ENCODE peak calls at places on chromosomes 7 and 10, in five cellular contexts. G, L, A, P and K are unnamed samples.

GRCh38 chr10:130003787-130004613 is 39.9 kb upstream of the EBF3 start:
- DNase-seq in G (no peak), L (no peak), A (no peak), P (no peak), K (no peak)

GRCh38 chr7:74290999-74291441 is 1.8 kb downstream of the CLIP2 start:
- DNase-seq in G (no peak), L (no peak), A (no peak), P (no peak), K (peak)

GRCh38 chr7:108452707-108453106 is 3.5 kb downstream of the NRCAM start:
- DNase-seq in G (peak), L (peak), A (peak), P (peak), K (peak)

GRCh38 chr10:77415311-77415960 is 222.2 kb downstream of the KCNMA1 start:
- DNase-seq in G (no peak), L (no peak), A (no peak), P (no peak), K (no peak)

GRCh38 chr10:102114861-102115618 is 5.1 kb downstream of the LDB1 start:
- DNase-seq in G (peak), L (peak), A (peak), P (peak), K (peak)

GRCh38 chr10:129936266-129936922 is 27.7 kb downstream of the EBF3 start:
- DNase-seq in G (no peak), L (no peak), A (no peak), P (no peak), K (no peak)

GRCh38 chr7:39587393-39587792 is 21.2 kb downstream of the YAE1 start:
- DNase-seq in G (no peak), L (no peak), A (no peak), P (no peak), K (no peak)

GRCh38 chr7:39816462-39817065 is 133.5 kb upstream of the CDK13 start:
- DNase-seq in G (no peak), L (no peak), A (no peak), P (no peak), K (no peak)

GRCh38 chr10:27360581-27361172 is 120.1 kb upstream of the ACBD5 start:
- DNase-seq in G (peak), L (peak), A (peak), P (peak), K (peak)

GRCh38 chr7:151756076-151756731 is 120.7 kb downstream of the PRKAG2 start:
- DNase-seq in G (no peak), L (no peak), A (no peak), P (no peak), K (peak)

GRCh38 chr7:155603190-155603857 is 41.1 kb upstream of the RBM33 start:
- DNase-seq in G (no peak), L (no peak), A (no peak), P (no peak), K (no peak)

GRCh38 chr7:155681663-155682062 is 37.2 kb downstream of the RBM33 start:
- DNase-seq in G (no peak), L (no peak), A (no peak), P (no peak), K (no peak)

GRCh38 chr7:50641442-50642405 is 76.5 kb upstream of the DDC start:
- DNase-seq in G (no peak), L (peak), A (no peak), P (no peak), K (peak)

GRCh38 chr7:3436746-3437145 is 135.7 kb downstream of the SDK1 start:
- DNase-seq in G (peak), L (no peak), A (no peak), P (no peak), K (no peak)

GRCh38 chr7:115208710-115209540 is 287.0 kb downstream of the MDFIC start:
- DNase-seq in G (no peak), L (no peak), A (no peak), P (no peak), K (no peak)

GRCh38 chr7:69403169-69403568 is 195.1 kb upstream of the AUTS2 start:
- DNase-seq in G (no peak), L (no peak), A (no peak), P (peak), K (peak)

GRCh38 chr7:101588131-101588935 is 40.8 kb downstream of the MYL10 start:
- DNase-seq in G (no peak), L (no peak), A (peak), P (no peak), K (no peak)

GRCh38 chr10:22372298-22372697 is 27.0 kb downstream of the SPAG6 start:
- DNase-seq in G (no peak), L (no peak), A (no peak), P (no peak), K (no peak)

GRCh38 chr7:89623018-89623672 is 531.1 kb upstream of the STEAP1 start:
- DNase-seq in G (peak), L (peak), A (no peak), P (peak), K (peak)
- TF ChIP-seq MAX in G (no peak), L (no peak), A (no peak), P (no peak), K (no peak)

GRCh38 chr7:121328508-121329459 is at the start of gene WNT16:
- DNase-seq in G (no peak), L (no peak), A (peak), P (peak), K (no peak)
- H3K4me3 ChIP-seq in G (peak), L (no peak), A (no peak), P (peak), K (no peak)

GRCh38 chr10:42975558-42976352 is 101.1 kb upstream of the RET start:
- DNase-seq in G (peak), L (peak), A (peak), P (peak), K (peak)
- TF ChIP-seq CTCF in G (no peak), L (peak), A (peak), P (no peak), K (peak)

DNA sequence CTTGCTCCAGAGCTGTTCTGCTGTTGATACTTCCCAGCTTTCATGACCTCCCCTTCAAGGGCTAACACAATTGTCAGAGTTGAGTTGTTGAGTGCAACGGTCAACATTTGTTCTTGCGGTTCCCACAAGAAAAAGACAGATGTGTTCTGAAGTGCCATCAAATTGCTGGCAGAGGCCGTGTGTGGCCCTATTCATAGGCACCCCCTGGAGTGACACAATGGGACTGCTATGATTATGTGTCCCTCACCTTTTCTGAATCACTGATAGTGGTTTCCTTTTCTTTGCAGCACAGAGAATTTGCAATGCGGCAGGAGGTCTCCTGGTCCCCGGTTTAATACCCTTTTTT is 5.8 kb upstream of the IGFBP1 start:
- DNase-seq in G (no peak), L (peak), A (no peak), P (no peak), K (no peak)
- TF ChIP-seq MAX in G (no peak), L (no peak), A (no peak), P (no peak), K (no peak)